ENCODE peak calls at places on chromosomes 16 and 17, in four cellular contexts. One of them, this sample, is unnamed. For H3K27me3 and H3K4me1, the result is how much of the 10 kb centered on the place peaks cover.

GRCh38 chr17:12851901-12852435 is 62.7 kb downstream of the ARHGAP44 start:
- DNase-seq in heart right ventricle: no peak
- DNase-seq in body of pancreas: no peak
- DNase-seq in ascending aorta: no peak
- DNase-seq in this sample: no peak

GRCh38 chr17:72343911-72344310 is 223.1 kb downstream of the SOX9 start:
- DNase-seq in heart right ventricle: no peak
- DNase-seq in body of pancreas: no peak
- DNase-seq in ascending aorta: no peak
- DNase-seq in this sample: no peak

GRCh38 chr16:2838928-2839327 is 8.8 kb downstream of the ZG16B start:
- DNase-seq in heart right ventricle: peak
- DNase-seq in ascending aorta: no peak
- DNase-seq in body of pancreas: peak
- DNase-seq in this sample: peak

GRCh38 chr17:29588561-29589411 is 662 bp downstream of the GIT1 start:
- DNase-seq in ascending aorta: no peak
- DNase-seq in heart right ventricle: peak
- DNase-seq in body of pancreas: peak
- DNase-seq in this sample: no peak

GRCh38 chr17:56112086-56112485 is 41.2 kb upstream of the ANKFN1 start:
- DNase-seq in heart right ventricle: no peak
- DNase-seq in body of pancreas: no peak
- DNase-seq in ascending aorta: no peak
- DNase-seq in this sample: no peak

GRCh38 chr17:57534863-57535651 is 210.0 kb downstream of the CCDC182 start:
- DNase-seq in heart right ventricle: no peak
- DNase-seq in ascending aorta: no peak
- DNase-seq in body of pancreas: peak
- DNase-seq in this sample: no peak

GRCh38 chr16:63129411-63130125 is 1093.3 kb upstream of the CDH8 start:
- DNase-seq in ascending aorta: no peak
- DNase-seq in heart right ventricle: no peak
- DNase-seq in body of pancreas: no peak
- DNase-seq in this sample: no peak

GRCh38 chr17:29155235-29155965 is 24.8 kb downstream of the MYO18A start:
- DNase-seq in ascending aorta: no peak
- DNase-seq in body of pancreas: peak
- DNase-seq in heart right ventricle: no peak
- DNase-seq in this sample: no peak

GRCh38 chr16:21125191-21125590 is 25.5 kb downstream of the DNAH3 start:
- DNase-seq in ascending aorta: no peak
- DNase-seq in heart right ventricle: no peak
- DNase-seq in body of pancreas: no peak
- DNase-seq in this sample: no peak

GRCh38 chr17:21042434-21043295 is at the start of gene USP22:
- DNase-seq in heart right ventricle: no peak
- DNase-seq in ascending aorta: peak
- DNase-seq in body of pancreas: peak
- DNase-seq in this sample: no peak

GRCh38 chr16:49000594-49000993 is 281.0 kb downstream of the CBLN1 start:
- DNase-seq in body of pancreas: peak
- DNase-seq in ascending aorta: no peak
- DNase-seq in heart right ventricle: no peak
- DNase-seq in this sample: no peak

GRCh38 chr16:11552445-11552844 is 34.3 kb downstream of the LITAF start:
- DNase-seq in ascending aorta: no peak
- DNase-seq in heart right ventricle: peak
- DNase-seq in body of pancreas: no peak
- DNase-seq in this sample: no peak

GRCh38 chr17:44112284-44113280 is 10.9 kb downstream of the HDAC5 start:
- DNase-seq in ascending aorta: peak
- DNase-seq in heart right ventricle: peak
- DNase-seq in body of pancreas: peak
- DNase-seq in this sample: no peak

GRCh38 chr17:78390241-78391050 is 12.0 kb downstream of the PGS1 start:
- DNase-seq in body of pancreas: no peak
- DNase-seq in heart right ventricle: peak
- DNase-seq in ascending aorta: no peak
- DNase-seq in this sample: no peak

GRCh38 chr17:63276821-63277220 is 169.3 kb downstream of the CYB561 start:
- DNase-seq in body of pancreas: no peak
- DNase-seq in heart right ventricle: no peak
- DNase-seq in ascending aorta: no peak
- DNase-seq in this sample: no peak

GRCh38 chr17:45298546-45299285 is 18.1 kb downstream of the MAP3K14 start:
- DNase-seq in body of pancreas: no peak
- DNase-seq in ascending aorta: no peak
- DNase-seq in heart right ventricle: no peak
- DNase-seq in this sample: no peak

GRCh38 chr16:22206847-22207714 is 1.0 kb downstream of the EEF2K start:
- DNase-seq in body of pancreas: peak
- DNase-seq in ascending aorta: peak
- DNase-seq in heart right ventricle: peak
- DNase-seq in this sample: peak

GRCh38 chr16:25523183-25523582 is 168.6 kb upstream of the HS3ST4 start:
- DNase-seq in heart right ventricle: no peak
- DNase-seq in body of pancreas: no peak
- DNase-seq in ascending aorta: no peak
- DNase-seq in this sample: no peak

GRCh38 chr17:42275527-42276358 is 448 bp downstream of the STAT5B start:
- DNase-seq in heart right ventricle: no peak
- DNase-seq in body of pancreas: no peak
- DNase-seq in ascending aorta: no peak
- DNase-seq in this sample: no peak

GRCh38 chr17:21214777-21215541 is 998 bp upstream of the TMEM11 start:
- DNase-seq in body of pancreas: no peak
- DNase-seq in ascending aorta: no peak
- DNase-seq in heart right ventricle: peak
- DNase-seq in this sample: no peak

GRCh38 chr17:68603027-68603426 is 1.9 kb upstream of the FAM20A start:
- DNase-seq in body of pancreas: no peak
- DNase-seq in ascending aorta: peak
- DNase-seq in heart right ventricle: peak
- DNase-seq in this sample: no peak

GRCh38 chr17:12623220-12623848 is 42.4 kb upstream of the MYOCD start:
- DNase-seq in ascending aorta: no peak
- DNase-seq in body of pancreas: no peak
- DNase-seq in heart right ventricle: peak
- DNase-seq in this sample: no peak

GRCh38 chr17:77555741-77556291 is 402.7 kb upstream of the TNRC6C start:
- DNase-seq in body of pancreas: peak
- DNase-seq in ascending aorta: no peak
- DNase-seq in heart right ventricle: no peak
- DNase-seq in this sample: peak

GRCh38 chr17:64081802-64082799 is 47.8 kb downstream of the ERN1 start:
- DNase-seq in heart right ventricle: no peak
- DNase-seq in ascending aorta: no peak
- DNase-seq in body of pancreas: peak
- DNase-seq in this sample: no peak

GRCh38 chr17:19705771-19706770 is 10.3 kb downstream of the SLC47A2 start:
- DNase-seq in heart right ventricle: no peak
- DNase-seq in body of pancreas: no peak
- DNase-seq in ascending aorta: no peak
- DNase-seq in this sample: no peak

GRCh38 chr16:59913666-59914065 is 1179.5 kb upstream of the GOT2 start:
- DNase-seq in body of pancreas: no peak
- DNase-seq in heart right ventricle: no peak
- DNase-seq in ascending aorta: no peak
- DNase-seq in this sample: no peak

GRCh38 chr17:35046740-35047283 is 16.7 kb downstream of the RFFL start:
- DNase-seq in body of pancreas: no peak
- DNase-seq in heart right ventricle: no peak
- DNase-seq in ascending aorta: no peak
- DNase-seq in this sample: no peak

GRCh38 chr17:225551-225950 is 44.1 kb upstream of the DOC2B start:
- DNase-seq in body of pancreas: no peak
- DNase-seq in heart right ventricle: no peak
- DNase-seq in ascending aorta: no peak
- DNase-seq in this sample: no peak

GRCh38 chr16:85391175-85391707 is 221.9 kb upstream of the GSE1 start:
- DNase-seq in heart right ventricle: no peak
- DNase-seq in ascending aorta: no peak
- DNase-seq in body of pancreas: no peak
- DNase-seq in this sample: no peak

GRCh38 chr17:44557653-44558285 is 485 bp downstream of the FZD2 start:
- DNase-seq in body of pancreas: peak
- DNase-seq in heart right ventricle: peak
- DNase-seq in ascending aorta: no peak
- DNase-seq in this sample: no peak

GRCh38 chr17:80666867-80667266 is 122.2 kb downstream of the RPTOR start:
- DNase-seq in ascending aorta: no peak
- DNase-seq in heart right ventricle: no peak
- DNase-seq in body of pancreas: no peak
- DNase-seq in this sample: no peak

GRCh38 chr17:9532715-9533114 is 42.9 kb downstream of the STX8 start:
- DNase-seq in heart right ventricle: no peak
- DNase-seq in ascending aorta: no peak
- DNase-seq in body of pancreas: no peak
- DNase-seq in this sample: no peak

GRCh38 chr17:57839571-57839923 is 10.3 kb downstream of the MRPS23 start:
- DNase-seq in body of pancreas: no peak
- DNase-seq in heart right ventricle: no peak
- DNase-seq in ascending aorta: no peak
- DNase-seq in this sample: no peak

GRCh38 chr17:79255926-79256325 is 181.3 kb downstream of the ENGASE start:
- DNase-seq in heart right ventricle: no peak
- DNase-seq in body of pancreas: no peak
- DNase-seq in ascending aorta: no peak
- DNase-seq in this sample: no peak

GRCh38 chr17:49464049-49464448 is 31.0 kb upstream of the NGFR start:
- DNase-seq in ascending aorta: no peak
- DNase-seq in body of pancreas: no peak
- DNase-seq in heart right ventricle: no peak
- DNase-seq in this sample: no peak
- H3K27me3 ChIP-seq in ascending aorta: under half
- H3K27me3 ChIP-seq in body of pancreas: under half
- H3K27me3 ChIP-seq in heart right ventricle: under half
- H3K27me3 ChIP-seq in this sample: under half

GRCh38 chr16:87383522-87384161 is at the start of gene FBXO31:
- DNase-seq in body of pancreas: peak
- DNase-seq in ascending aorta: no peak
- DNase-seq in heart right ventricle: peak
- DNase-seq in this sample: peak
- TF ChIP-seq CTCF in body of pancreas: no peak
- TF ChIP-seq CTCF in ascending aorta: no peak
- TF ChIP-seq CTCF in heart right ventricle: no peak
- TF ChIP-seq CTCF in this sample: no peak

GRCh38 chr17:38713456-38713855 is 8.4 kb downstream of the MLLT6 start:
- DNase-seq in heart right ventricle: no peak
- DNase-seq in ascending aorta: no peak
- DNase-seq in body of pancreas: no peak
- DNase-seq in this sample: no peak

GRCh38 chr17:38719284-38719942 is 10.7 kb upstream of the CISD3 start:
- DNase-seq in body of pancreas: no peak
- DNase-seq in ascending aorta: no peak
- DNase-seq in heart right ventricle: no peak
- DNase-seq in this sample: no peak

GRCh38 chr17:38717139-38717745 is 12.2 kb downstream of the MLLT6 start:
- DNase-seq in heart right ventricle: no peak
- DNase-seq in body of pancreas: no peak
- DNase-seq in ascending aorta: no peak
- DNase-seq in this sample: no peak

GRCh38 chr17:38715216-38715943 is 10.3 kb downstream of the MLLT6 start:
- DNase-seq in ascending aorta: no peak
- DNase-seq in heart right ventricle: no peak
- DNase-seq in body of pancreas: no peak
- DNase-seq in this sample: no peak

GRCh38 chr17:38716368-38717005 is 11.4 kb downstream of the MLLT6 start:
- DNase-seq in ascending aorta: no peak
- DNase-seq in heart right ventricle: no peak
- DNase-seq in body of pancreas: no peak
- DNase-seq in this sample: no peak
- H3K4me1 ChIP-seq in ascending aorta: under half
- H3K4me1 ChIP-seq in heart right ventricle: under half
- H3K4me1 ChIP-seq in body of pancreas: under half
- H3K4me1 ChIP-seq in this sample: under half

DNA sequence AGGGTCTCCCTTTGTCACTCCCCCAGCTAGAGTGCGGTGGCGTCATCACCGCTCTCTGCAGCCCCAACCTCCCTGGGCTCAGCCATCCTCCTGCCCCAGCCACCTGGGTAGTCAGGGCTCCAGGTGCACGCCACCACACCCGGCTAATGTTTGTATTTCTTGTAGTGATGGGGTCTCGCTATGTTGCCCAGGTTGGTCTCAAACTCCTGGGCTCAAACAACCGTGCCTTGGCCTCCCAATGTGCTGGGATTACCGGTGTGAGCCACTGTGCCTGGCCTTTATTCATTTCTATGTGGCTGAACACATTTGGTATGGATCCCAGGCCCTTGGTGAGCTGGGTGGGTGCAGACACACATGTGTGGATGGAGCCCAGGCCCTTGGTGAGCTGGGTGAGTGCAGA is 36.9 kb downstream of the SOX8 start:
- DNase-seq in heart right ventricle: no peak
- DNase-seq in body of pancreas: no peak
- DNase-seq in ascending aorta: no peak
- DNase-seq in this sample: no peak
- H3K27me3 ChIP-seq in heart right ventricle: under half
- H3K27me3 ChIP-seq in body of pancreas: under half
- H3K27me3 ChIP-seq in ascending aorta: under half
- H3K27me3 ChIP-seq in this sample: under half

GRCh38 chr16:87552772-87553171 is 49.5 kb upstream of the JPH3 start:
- DNase-seq in ascending aorta: no peak
- DNase-seq in heart right ventricle: no peak
- DNase-seq in body of pancreas: no peak
- DNase-seq in this sample: no peak

GRCh38 chr16:87551487-87551886 is 50.8 kb upstream of the JPH3 start:
- DNase-seq in body of pancreas: no peak
- DNase-seq in heart right ventricle: no peak
- DNase-seq in ascending aorta: no peak
- DNase-seq in this sample: no peak

GRCh38 chr16:87552072-87552718 is 50.1 kb upstream of the JPH3 start:
- DNase-seq in ascending aorta: no peak
- DNase-seq in body of pancreas: no peak
- DNase-seq in heart right ventricle: no peak
- DNase-seq in this sample: no peak

GRCh38 chr16:87549627-87550509 is 52.4 kb upstream of the JPH3 start:
- DNase-seq in body of pancreas: no peak
- DNase-seq in ascending aorta: no peak
- DNase-seq in heart right ventricle: no peak
- DNase-seq in this sample: no peak

DNA sequence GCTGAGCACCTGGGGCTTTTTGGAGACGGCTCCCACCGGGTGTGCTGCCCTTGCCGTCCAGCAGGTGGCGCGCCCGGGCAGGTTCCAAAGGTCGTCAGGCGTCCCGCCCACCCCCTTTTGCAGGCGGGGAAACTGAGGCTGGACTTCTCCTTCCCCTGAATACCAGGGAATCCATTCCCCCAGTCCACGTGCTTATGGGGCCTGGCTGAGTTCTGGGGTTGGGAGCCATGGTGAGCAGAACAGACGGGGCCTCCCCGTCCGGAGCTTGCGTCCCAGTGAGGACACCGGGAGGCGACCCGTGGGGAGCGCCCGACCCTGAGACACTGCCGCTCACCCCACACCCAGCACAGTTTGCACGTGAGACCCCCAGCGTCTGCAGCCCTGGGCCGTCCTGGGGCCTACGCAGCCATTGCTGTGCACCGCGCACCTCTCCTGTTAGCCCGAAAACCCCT is 51.8 kb upstream of the JPH3 start:
- DNase-seq in ascending aorta: no peak
- DNase-seq in body of pancreas: peak
- DNase-seq in heart right ventricle: no peak
- DNase-seq in this sample: no peak
- TF ChIP-seq CTCF in ascending aorta: peak
- TF ChIP-seq CTCF in body of pancreas: peak
- TF ChIP-seq CTCF in heart right ventricle: peak
- TF ChIP-seq CTCF in this sample: peak